ENCODE peak calls at places on chromosomes 12 and 14, in six cellular contexts. R is endothelial cell, B is BE2C, F is lower leg skin, G is colonic mucosa, H is progenitor cell of endocrine pancreas. N is an unnamed sample.

GRCh38 chr12:38878986-38879385 is 26.4 kb downstream of the CPNE8 start:
- DNase-seq in R (no peak), B (peak; percentile 51), F (no peak), G (no peak), H (no peak), N (no peak)

GRCh38 chr12:54033106-54033979 is 493 bp downstream of the HOXC5 start:
- DNase-seq in R (no peak), B (peak; percentile 69), F (no peak), G (no peak), H (no peak), N (peak; percentile 79)

GRCh38 chr14:46490150-46490769 is 161.3 kb downstream of the RPL10L start:
- DNase-seq in R (peak; percentile 44), B (peak; percentile 24), F (no peak), G (peak; percentile 18), H (no peak), N (no peak)

GRCh38 chr12:84920331-84920730 is 7.7 kb upstream of the SLC6A15 start:
- DNase-seq in R (no peak), B (no peak), F (no peak), G (no peak), H (no peak), N (no peak)

GRCh38 chr14:60622210-60622919 is 26.9 kb downstream of the SIX1 start:
- DNase-seq in R (no peak), B (no peak), F (no peak), G (no peak), H (no peak), N (no peak)

GRCh38 chr14:53496668-53497067 is 343.5 kb upstream of the DDHD1 start:
- DNase-seq in R (no peak), B (no peak), F (no peak), G (no peak), H (no peak), N (no peak)

GRCh38 chr14:24367506-24368214 is at the start of gene NFATC4:
- DNase-seq in R (peak; percentile 62), B (peak; percentile 89), F (peak; percentile 78), G (peak; percentile 85), H (peak; percentile 28), N (peak; percentile 73)

GRCh38 chr12:95789126-95790024 is 1.2 kb downstream of the NTN4 start:
- DNase-seq in R (peak; percentile 18), B (peak; percentile 17), F (no peak), G (peak; percentile 49), H (peak; percentile 32), N (peak; percentile 50)

GRCh38 chr12:116528067-116528466 is 31.1 kb upstream of the MAP1LC3B2 start:
- DNase-seq in R (no peak), B (no peak), F (no peak), G (no peak), H (no peak), N (no peak)

GRCh38 chr12:127272864-127273263 is 994.1 kb upstream of the TMEM132C start:
- DNase-seq in R (no peak), B (no peak), F (no peak), G (no peak), H (no peak), N (no peak)

GRCh38 chr14:103563089-103563620 is 395 bp downstream of the COA8 start:
- DNase-seq in R (peak; percentile 38), B (no peak), F (peak; percentile 56), G (peak; percentile 68), H (no peak), N (no peak)

GRCh38 chr14:42334931-42335330 is 728.3 kb downstream of the LRFN5 start:
- DNase-seq in R (no peak), B (no peak), F (no peak), G (no peak), H (no peak), N (no peak)

GRCh38 chr12:23771230-23771949 is 178.1 kb downstream of the SOX5 start:
- DNase-seq in R (no peak), B (no peak), F (peak; percentile 15), G (no peak), H (no peak), N (no peak)

GRCh38 chr14:100692859-100693558 is 33.7 kb upstream of the DLK1 start:
- DNase-seq in R (no peak), B (no peak), F (no peak), G (no peak), H (no peak), N (no peak)

GRCh38 chr14:54127526-54127925 is 170.9 kb upstream of the BMP4 start:
- DNase-seq in R (no peak), B (no peak), F (no peak), G (no peak), H (no peak), N (no peak)

GRCh38 chr12:89524201-89525001 is at the start of gene GALNT4:
- DNase-seq in R (peak; percentile 87), B (peak; percentile 83), F (peak; percentile 85), G (peak; percentile 96), H (peak; percentile 77), N (peak; percentile 86)

GRCh38 chr14:61531741-61532505 is 163.4 kb upstream of the HIF1A start:
- DNase-seq in R (no peak), B (no peak), F (no peak), G (peak; percentile 55), H (no peak), N (no peak)

GRCh38 chr14:44846232-44846824 is 115.4 kb downstream of the KLHL28 start:
- DNase-seq in R (peak; percentile 26), B (peak; percentile 27), F (no peak), G (no peak), H (no peak), N (peak; percentile 28)

GRCh38 chr14:94028450-94028826 is 2.3 kb downstream of the OTUB2 start:
- DNase-seq in R (no peak), B (no peak), F (no peak), G (no peak), H (no peak), N (no peak)

GRCh38 chr12:96233941-96234461 is 39.8 kb downstream of the ELK3 start:
- DNase-seq in R (no peak), B (peak; percentile 78), F (peak; percentile 93), G (peak; percentile 73), H (no peak), N (no peak)

GRCh38 chr14:65985976-65986375 is 500.2 kb upstream of the CCDC196 start:
- DNase-seq in R (no peak), B (no peak), F (no peak), G (no peak), H (no peak), N (no peak)

GRCh38 chr14:92646952-92647461 is 101.4 kb downstream of the LGMN start:
- DNase-seq in R (no peak), B (no peak), F (no peak), G (no peak), H (no peak), N (no peak)

GRCh38 chr12:29710104-29710503 is 73.6 kb downstream of the TMTC1 start:
- DNase-seq in R (peak; percentile 7), B (peak; percentile 88), F (peak; percentile 24), G (no peak), H (no peak), N (peak; percentile 7)

GRCh38 chr12:124939428-124940142 is 25.1 kb upstream of the UBC start:
- DNase-seq in R (peak; percentile 89), B (peak; percentile 94), F (peak; percentile 87), G (peak; percentile 93), H (peak; percentile 85), N (peak; percentile 92)

DNA sequence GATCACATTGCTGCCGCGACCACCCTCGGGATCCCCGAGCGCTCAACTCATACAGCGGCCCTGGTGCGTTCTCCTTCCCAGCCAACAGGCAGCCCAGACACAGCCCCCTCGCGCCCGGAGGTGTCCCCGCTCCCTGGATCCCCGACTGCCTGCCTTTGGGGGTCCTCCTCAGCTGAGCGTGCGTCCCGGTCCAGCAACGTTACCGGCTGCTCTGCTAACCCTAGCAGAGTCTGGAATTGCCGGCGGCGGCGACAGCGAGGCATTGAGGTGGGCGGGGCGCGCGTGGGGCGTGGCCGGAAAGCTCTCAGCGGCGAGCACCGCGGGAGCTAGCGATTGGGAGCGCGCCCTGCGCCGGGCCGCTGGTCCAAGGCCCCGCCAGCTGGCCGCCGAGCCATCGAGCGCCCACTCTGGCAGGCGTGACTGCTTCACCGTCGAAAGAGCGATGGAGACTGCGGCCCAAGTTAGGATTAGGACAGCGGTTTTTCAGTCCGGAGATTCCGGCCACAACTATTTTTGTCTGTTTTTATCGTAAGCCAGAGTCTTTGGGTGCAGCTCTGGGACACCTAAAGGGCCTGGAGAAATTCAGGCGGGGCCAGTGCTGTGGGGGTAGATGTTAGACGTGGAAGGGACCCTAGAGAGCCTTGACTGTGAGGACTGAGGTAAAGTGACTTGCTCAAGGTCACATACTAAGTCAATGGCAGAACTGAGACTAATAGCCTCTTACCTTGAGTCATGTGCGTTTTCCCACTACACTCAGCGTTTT is at the start of gene HEATR5A:
- DNase-seq in R (peak; percentile 96), B (peak; percentile 98), F (peak; percentile 93), G (peak; percentile 96), H (peak; percentile 93), N (peak; percentile 98)
- TF ChIP-seq CTCF in R (no peak), B (no peak), F (no peak), G (no peak), H (peak; percentile 28), N (no peak)

DNA sequence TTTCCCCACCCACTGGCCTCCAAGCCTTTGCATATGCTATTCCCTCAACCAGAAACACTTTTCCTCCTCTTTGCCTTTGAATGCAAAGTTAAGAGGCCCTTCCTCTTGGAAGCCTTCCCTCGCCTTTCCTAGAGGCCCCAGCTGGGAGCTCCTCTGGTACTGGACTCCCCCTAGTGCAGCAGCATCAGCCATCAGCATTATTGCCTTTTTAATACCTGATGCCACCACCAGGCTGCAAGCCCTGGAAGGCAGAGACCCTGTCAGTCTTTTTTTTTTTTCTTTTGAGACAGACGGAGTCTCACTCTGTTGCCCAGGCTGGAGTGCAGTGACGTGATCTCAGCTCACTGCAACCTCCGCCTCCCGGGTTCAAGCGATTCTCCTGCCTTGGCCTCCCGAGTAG is 19.1 kb upstream of the PLA2G1B start:
- DNase-seq in R (no peak), B (no peak), F (no peak), G (no peak), H (no peak), N (no peak)
- TF ChIP-seq CTCF in R (peak; percentile 60), B (peak; percentile 11), F (no peak), G (no peak), H (peak; percentile 36), N (no peak)

GRCh38 chr12:122471324-122472226 is 29.2 kb downstream of the ZCCHC8 start:
- DNase-seq in R (no peak), B (no peak), F (no peak), G (no peak), H (no peak), N (no peak)
- TF ChIP-seq CTCF in R (peak; percentile 72), B (peak; percentile 82), F (peak; percentile 12), G (peak; percentile 80), H (peak; percentile 80), N (peak; percentile 83)

DNA sequence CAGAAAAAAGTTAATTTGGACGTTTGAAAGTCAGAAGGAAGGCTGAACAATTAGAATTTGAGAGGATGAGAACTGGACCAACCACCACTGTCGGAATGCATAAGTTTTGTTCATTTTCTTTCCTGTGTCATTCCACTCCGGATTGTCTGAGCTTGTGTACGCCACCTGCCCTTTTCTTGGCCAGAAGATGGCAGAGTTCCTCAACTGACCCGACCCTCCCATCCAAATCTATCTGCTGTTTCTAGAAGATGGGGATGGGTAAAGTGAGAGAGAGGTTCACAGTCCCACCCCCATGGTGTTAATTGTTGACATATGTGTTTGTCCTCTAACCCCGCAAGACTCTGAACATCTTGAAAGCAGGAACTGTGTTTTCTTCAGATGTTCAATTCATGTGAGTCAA is 388.0 kb downstream of the VRK1 start:
- DNase-seq in R (peak; percentile 18), B (no peak), F (no peak), G (no peak), H (no peak), N (peak; percentile 12)
- TF ChIP-seq CTCF in R (peak; percentile 32), B (peak; percentile 47), F (no peak), G (no peak), H (peak; percentile 62), N (peak; percentile 48)

N was measured in nephron progenitor cell.